ENCODE peak calls at places on chromosomes 5 and 9, in five cellular contexts. V, D, T, M and B are unnamed samples.

GRCh38 chr5:127705120-127705892 is 2.1 kb downstream of the CCDC192 start:
- DNase-seq in V (no peak), D (no peak), T (no peak), M (peak; percentile 3), B (no peak)

GRCh38 chr5:145509336-145510150 is 325.6 kb downstream of the PRELID2 start:
- DNase-seq in V (no peak), D (no peak), T (no peak), M (no peak), B (no peak)

GRCh38 chr5:164869325-164869724 is 1363.9 kb downstream of the MAT2B start:
- DNase-seq in V (no peak), D (no peak), T (no peak), M (no peak), B (no peak)

GRCh38 chr5:65213921-65214525 is 267.7 kb downstream of the ADAMTS6 start:
- DNase-seq in V (no peak), D (no peak), T (no peak), M (peak; percentile 34), B (no peak)

GRCh38 chr5:56910123-56910951 is 941 bp downstream of the SETD9 start:
- DNase-seq in V (peak; percentile 26), D (no peak), T (peak; percentile 81), M (peak; percentile 85), B (peak; percentile 41)

GRCh38 chr9:93680445-93681315 is 104.3 kb downstream of the PHF2 start:
- DNase-seq in V (peak; percentile 2), D (no peak), T (peak; percentile 70), M (no peak), B (no peak)

GRCh38 chr9:6405371-6405770 is 7.6 kb upstream of the UHRF2 start:
- DNase-seq in V (no peak), D (no peak), T (no peak), M (no peak), B (no peak)

GRCh38 chr5:6350277-6351090 is 27.9 kb downstream of the MED10 start:
- DNase-seq in V (no peak), D (no peak), T (no peak), M (no peak), B (no peak)

GRCh38 chr5:124461110-124461509 is 285.3 kb downstream of the ZNF608 start:
- DNase-seq in V (no peak), D (no peak), T (no peak), M (no peak), B (no peak)

GRCh38 chr9:121885345-121885901 is 207.7 kb downstream of the TTLL11 start:
- DNase-seq in V (no peak), D (no peak), T (no peak), M (no peak), B (no peak)

GRCh38 chr5:29079771-29080170 is 2041.4 kb upstream of the CDH9 start:
- DNase-seq in V (no peak), D (no peak), T (no peak), M (peak; percentile 3), B (no peak)

GRCh38 chr9:15386465-15386864 is 36.2 kb upstream of the SNAPC3 start:
- DNase-seq in V (no peak), D (no peak), T (no peak), M (peak; percentile 45), B (no peak)